ENCODE peak calls at places on chromosomes 11 and 22, in six cellular contexts. Q is mesendoderm, S is trophoblast cell, U is IMR-90, Y is H1, R is mesenchymal stem cell. G is an unnamed sample.

GRCh38 chr22:27947461-27947860 is 28.4 kb upstream of the PITPNB start:
- DNase-seq in Q (peak), U (no peak), S (peak), Y (no peak), R (no peak), G (no peak)

GRCh38 chr11:106794058-106794457 is 224.2 kb downstream of the GUCY1A2 start:
- DNase-seq in Q (no peak), S (no peak), U (no peak), Y (no peak), R (peak), G (no peak)

GRCh38 chr11:73409431-73409830 is 33.2 kb downstream of the RELT start:
- DNase-seq in S (no peak), Y (no peak), U (no peak), Q (no peak), R (no peak), G (no peak)

GRCh38 chr11:47886096-47886495 is 37.9 kb upstream of the NUP160 start:
- DNase-seq in Q (no peak), Y (no peak), S (peak), U (peak), R (no peak), G (no peak)

GRCh38 chr11:119207300-119207570 is 1.1 kb downstream of the CBL start:
- DNase-seq in Q (no peak), U (no peak), Y (no peak), S (no peak), R (no peak), G (no peak)

GRCh38 chr11:20881328-20882079 is 212.1 kb downstream of the NELL1 start:
- DNase-seq in R (no peak), Q (peak), U (no peak), S (no peak), Y (no peak), G (no peak)

GRCh38 chr11:119130662-119131061 is 9.3 kb downstream of the HINFP start:
- DNase-seq in R (peak), S (no peak), Q (no peak), Y (no peak), U (peak), G (no peak)

GRCh38 chr11:104333977-104334376 is 170.0 kb upstream of the PDGFD start:
- DNase-seq in S (peak), Q (peak), R (no peak), U (no peak), Y (no peak), G (no peak)

GRCh38 chr11:131353761-131354160 is 16.7 kb upstream of the NTM start:
- DNase-seq in Y (no peak), R (no peak), S (no peak), Q (no peak), U (no peak), G (no peak)

GRCh38 chr11:126061707-126062678 is 673 bp downstream of the CDON start:
- DNase-seq in S (peak), U (peak), Y (no peak), R (peak), Q (peak), G (no peak)

GRCh38 chr22:42416671-42417230 is 15.5 kb downstream of the NFAM1 start:
- DNase-seq in S (no peak), R (no peak), Q (no peak), U (no peak), Y (no peak), G (no peak)

GRCh38 chr11:3139086-3139440 is 26.0 kb downstream of the OSBPL5 start:
- DNase-seq in U (no peak), Q (no peak), S (no peak), R (no peak), Y (no peak), G (no peak)

GRCh38 chr11:118027694-118028093 is 41.5 kb downstream of the IL10RA start:
- DNase-seq in R (no peak), S (no peak), U (no peak), Y (no peak), Q (no peak), G (no peak)

GRCh38 chr11:86593833-86594232 is 78.6 kb downstream of the ME3 start:
- DNase-seq in Q (no peak), U (no peak), Y (no peak), S (no peak), R (no peak), G (no peak)

GRCh38 chr11:1157645-1158591 is at the start of gene MUC5AC:
- DNase-seq in R (no peak), U (no peak), Y (no peak), S (no peak), Q (no peak), G (no peak)

GRCh38 chr11:128482512-128483191 is 104.7 kb downstream of the ETS1 start:
- DNase-seq in R (peak), U (peak), Q (no peak), Y (no peak), S (no peak), G (no peak)

GRCh38 chr11:69918938-69919650 is 99.9 kb upstream of the FGF3 start:
- DNase-seq in S (peak), Q (peak), U (peak), Y (peak), R (peak), G (peak)

GRCh38 chr11:41878158-41878557 is 418.7 kb upstream of the LRRC4C start:
- DNase-seq in S (no peak), Q (no peak), Y (no peak), U (no peak), R (peak), G (no peak)

GRCh38 chr22:49825944-49826602 is 1.6 kb downstream of the BRD1 start:
- DNase-seq in Y (no peak), U (peak), Q (no peak), R (peak), S (peak), G (no peak)

GRCh38 chr11:396948-397548 is 3.0 kb downstream of the PKP3 start:
- DNase-seq in Y (no peak), U (peak), S (peak), Q (no peak), R (no peak), G (no peak)

GRCh38 chr11:132627981-132628380 is 904.3 kb downstream of the OPCML start:
- DNase-seq in R (no peak), Q (no peak), S (no peak), U (no peak), Y (no peak), G (no peak)

GRCh38 chr22:31695423-31695822 is 33.4 kb upstream of the PISD start:
- DNase-seq in U (no peak), R (no peak), S (no peak), Y (no peak), Q (peak), G (no peak)

GRCh38 chr11:1832181-1832988 is 2.4 kb upstream of the SYT8 start:
- DNase-seq in U (no peak), S (peak), R (peak), Q (peak), Y (no peak), G (peak)

GRCh38 chr22:32341122-32341740 is 16.4 kb upstream of the RFPL3 start:
- DNase-seq in R (no peak), U (no peak), Y (no peak), S (no peak), Q (no peak), G (peak)

GRCh38 chr11:103633037-103633788 is 403.2 kb upstream of the DDI1 start:
- DNase-seq in U (peak), Q (peak), Y (no peak), R (peak), S (no peak), G (peak)

GRCh38 chr11:7089328-7090251 is 792 bp downstream of the RBMXL2 start:
- DNase-seq in Y (no peak), S (no peak), R (no peak), U (no peak), Q (no peak), G (no peak)

GRCh38 chr11:7332451-7332850 is 80.7 kb downstream of the SYT9 start:
- DNase-seq in Y (no peak), S (no peak), Q (no peak), R (no peak), U (no peak), G (no peak)

GRCh38 chr11:64878494-64879225 is at the start of gene EHD1:
- DNase-seq in U (peak), R (peak), Y (peak), S (peak), Q (peak), G (peak)

GRCh38 chr11:7894251-7894650 is 36.8 kb downstream of the OR10A6 start:
- DNase-seq in U (no peak), Q (no peak), Y (no peak), S (no peak), R (no peak), G (no peak)

GRCh38 chr22:46055176-46055850 is 78.4 kb upstream of the WNT7B start:
- DNase-seq in S (no peak), Y (no peak), Q (no peak), U (no peak), R (no peak), G (no peak)

DNA sequence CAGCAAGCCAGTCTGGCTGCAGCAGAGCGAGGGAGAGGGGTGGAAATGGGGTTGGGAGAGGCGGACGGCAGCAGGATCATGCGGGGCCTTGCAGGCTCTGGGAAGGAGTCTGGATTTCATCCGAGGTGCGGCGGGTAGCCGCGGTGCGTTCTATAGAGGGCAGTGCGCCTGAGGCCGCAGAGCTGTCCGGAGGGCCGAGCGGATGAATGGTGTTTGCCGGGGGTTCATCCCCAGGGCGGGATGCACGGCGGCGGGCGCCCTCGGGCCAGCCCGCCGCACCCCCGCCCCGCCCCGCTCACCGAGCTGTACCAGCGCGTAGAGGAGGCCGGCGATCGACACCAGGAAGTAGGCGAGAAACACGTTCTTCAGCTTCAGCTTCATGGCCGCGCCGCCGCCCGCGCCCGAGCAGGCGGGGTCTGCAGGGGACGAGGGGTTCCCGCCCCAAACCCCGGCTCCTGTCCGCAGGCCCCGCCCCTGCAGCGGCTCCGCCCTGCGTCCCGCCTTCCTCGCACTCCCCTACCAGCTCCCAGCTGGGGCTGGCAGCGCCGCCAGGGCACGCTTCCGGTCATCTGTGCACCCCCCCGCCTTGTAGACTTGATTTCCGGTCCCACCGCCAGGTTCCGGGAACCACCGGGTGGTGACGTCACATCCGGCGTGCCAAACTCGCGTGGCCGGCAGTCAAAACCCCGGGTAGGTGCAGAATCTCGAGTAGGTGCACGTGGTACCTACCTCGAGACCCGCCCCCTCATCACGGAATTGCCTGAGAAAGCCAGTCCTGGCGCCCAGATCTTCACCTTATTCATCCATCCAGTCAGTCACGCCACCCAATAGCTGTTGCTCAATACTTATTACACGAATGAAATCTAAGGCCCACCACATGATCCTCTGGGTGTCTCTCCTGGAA is at the start of gene B3GAT3:
- DNase-seq in U (peak), S (peak), Q (peak), Y (peak), R (peak), G (peak)
- H3K23ac ChIP-seq in U (peak), S (no peak), Q (no peak), Y (no peak), R (no peak), G (peak)

GRCh38 chr11:121024989-121025388 is 1.1 kb downstream of the TBCEL start:
- DNase-seq in R (peak), U (peak), Y (no peak), Q (peak), S (peak), G (no peak)

GRCh38 chr11:121029813-121030445 is 6.0 kb downstream of the TBCEL start:
- DNase-seq in Q (no peak), U (no peak), S (no peak), Y (no peak), R (no peak), G (no peak)

GRCh38 chr11:121029153-121029552 is 5.3 kb downstream of the TBCEL start:
- DNase-seq in S (no peak), R (no peak), Q (no peak), Y (no peak), U (no peak), G (no peak)

GRCh38 chr11:121018746-121019145 is 5.2 kb upstream of the TBCEL start:
- DNase-seq in Y (no peak), S (no peak), Q (no peak), U (no peak), R (no peak), G (no peak)

GRCh38 chr11:121023848-121024751 is at the start of gene TBCEL:
- DNase-seq in U (peak), Y (peak), Q (peak), R (peak), S (peak), G (peak)
- H3K18ac ChIP-seq in U (no peak), Y (no peak), Q (no peak), R (peak), S (peak), G (peak)

GRCh38 chr11:78318733-78319132 is 98.9 kb downstream of the GAB2 start:
- DNase-seq in Y (no peak), Q (no peak), R (no peak), U (no peak), S (no peak), G (peak)

GRCh38 chr11:78315724-78316123 is 101.9 kb downstream of the GAB2 start:
- DNase-seq in U (no peak), S (no peak), Y (no peak), R (no peak), Q (no peak), G (no peak)

GRCh38 chr11:78319453-78319955 is 98.1 kb downstream of the GAB2 start:
- DNase-seq in Y (no peak), R (peak), S (no peak), U (peak), Q (no peak), G (no peak)

GRCh38 chr11:78314753-78315152 is 102.9 kb downstream of the GAB2 start:
- DNase-seq in Y (no peak), U (no peak), S (peak), Q (no peak), R (no peak), G (no peak)

DNA sequence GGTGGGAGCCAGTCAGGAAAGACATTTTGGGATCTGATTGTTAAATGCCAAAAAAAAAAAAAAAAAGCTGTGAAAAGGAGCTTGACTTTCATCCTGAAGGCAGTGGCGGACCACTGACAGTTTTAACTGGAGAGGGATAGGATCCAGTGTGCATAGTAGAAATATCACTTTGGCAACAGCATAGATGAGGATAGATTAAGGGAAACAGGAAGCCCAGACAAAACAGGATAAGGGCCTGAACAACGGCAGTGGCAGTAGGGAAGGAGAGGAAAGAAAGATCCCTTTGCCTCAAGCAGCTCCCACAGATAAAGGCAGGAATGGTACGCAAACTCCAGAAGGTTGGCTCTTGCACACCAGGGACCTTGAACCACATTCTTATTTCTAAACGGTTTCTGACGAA is 99.3 kb downstream of the GAB2 start:
- DNase-seq in R (no peak), Q (no peak), U (no peak), Y (no peak), S (no peak), G (no peak)
- H3K4me3 ChIP-seq in R (peak), Q (no peak), U (no peak), Y (no peak), S (no peak), G (no peak)

GRCh38 chr11:27094062-27094587 is 53.5 kb downstream of the BBOX1 start:
- DNase-seq in Y (no peak), R (no peak), U (no peak), S (peak), Q (no peak), G (no peak)
- H3K23ac ChIP-seq in Y (no peak), R (no peak), U (no peak), S (no peak), Q (no peak), G (no peak)